ENCODE peak calls at places on chromosomes 3 and 15, in seven cellular contexts. M, Z, B, J, H, K and Q are unnamed samples.

GRCh38 chr15:87207251-87207650 is 1049.3 kb downstream of the NTRK3 start:
- DNase-seq in M (no peak), Z (no peak), B (no peak), J (no peak), H (no peak), K (no peak), Q (no peak)

GRCh38 chr15:99982662-99983061 is 249.4 kb upstream of the LYSMD4 start:
- DNase-seq in M (no peak), Z (no peak), B (no peak), J (no peak), H (no peak), K (no peak), Q (no peak)

GRCh38 chr3:121747976-121748375 is 1.6 kb downstream of the GOLGB1 start:
- DNase-seq in M (no peak), Z (no peak), B (no peak), J (no peak), H (no peak), K (no peak), Q (no peak)

GRCh38 chr3:195059471-195060216 is 211.3 kb downstream of the XXYLT1 start:
- DNase-seq in M (no peak), Z (no peak), B (no peak), J (no peak), H (no peak), K (no peak), Q (no peak)

GRCh38 chr3:63473641-63474166 is 178.8 kb upstream of the SNTN start:
- DNase-seq in M (no peak), Z (no peak), B (no peak), J (no peak), H (no peak), K (no peak), Q (no peak)

GRCh38 chr3:71078199-71078598 is 505.3 kb downstream of the FOXP1 start:
- DNase-seq in M (no peak), Z (no peak), B (no peak), J (no peak), H (no peak), K (no peak), Q (no peak)

GRCh38 chr15:45637552-45638033 is 2.8 kb downstream of the SQOR start:
- DNase-seq in M (peak; percentile 76), Z (peak; percentile 26), B (no peak), J (no peak), H (peak; percentile 47), K (peak; percentile 59), Q (no peak)

GRCh38 chr15:28125673-28126651 is 26.8 kb upstream of the OCA2 start:
- DNase-seq in M (no peak), Z (no peak), B (peak; percentile 78), J (no peak), H (no peak), K (no peak), Q (no peak)

GRCh38 chr3:19348929-19349564 is 200.7 kb downstream of the KCNH8 start:
- DNase-seq in M (no peak), Z (no peak), B (peak; percentile 48), J (peak; percentile 14), H (no peak), K (no peak), Q (peak; percentile 11)

GRCh38 chr3:107111889-107112288 is 265.4 kb upstream of the CCDC54 start:
- DNase-seq in M (no peak), Z (no peak), B (no peak), J (no peak), H (no peak), K (no peak), Q (no peak)

GRCh38 chr15:56805466-56806146 is 72.3 kb upstream of the ZNF280D start:
- DNase-seq in M (no peak), Z (no peak), B (no peak), J (peak; percentile 54), H (no peak), K (no peak), Q (no peak)

GRCh38 chr15:68524753-68525584 is 53.8 kb upstream of the CORO2B start:
- DNase-seq in M (no peak), Z (no peak), B (no peak), J (no peak), H (no peak), K (no peak), Q (no peak)

GRCh38 chr3:154122912-154123559 is 1.8 kb downstream of the ARHGEF26 start:
- DNase-seq in M (no peak), Z (no peak), B (no peak), J (no peak), H (no peak), K (no peak), Q (no peak)

GRCh38 chr3:146133436-146133835 is 27.5 kb downstream of the PLOD2 start:
- DNase-seq in M (no peak), Z (no peak), B (no peak), J (no peak), H (no peak), K (no peak), Q (no peak)

GRCh38 chr3:143895805-143896204 is 47.5 kb upstream of the SLC9A9 start:
- DNase-seq in M (no peak), Z (no peak), B (no peak), J (no peak), H (no peak), K (no peak), Q (no peak)

GRCh38 chr15:98955331-98955730 is 52.3 kb downstream of the PGPEP1L start:
- DNase-seq in M (no peak), Z (no peak), B (no peak), J (no peak), H (no peak), K (peak; percentile 65), Q (no peak)

GRCh38 chr3:101340591-101340990 is 20.2 kb upstream of the IMPG2 start:
- DNase-seq in M (no peak), Z (no peak), B (no peak), J (no peak), H (no peak), K (no peak), Q (no peak)

DNA sequence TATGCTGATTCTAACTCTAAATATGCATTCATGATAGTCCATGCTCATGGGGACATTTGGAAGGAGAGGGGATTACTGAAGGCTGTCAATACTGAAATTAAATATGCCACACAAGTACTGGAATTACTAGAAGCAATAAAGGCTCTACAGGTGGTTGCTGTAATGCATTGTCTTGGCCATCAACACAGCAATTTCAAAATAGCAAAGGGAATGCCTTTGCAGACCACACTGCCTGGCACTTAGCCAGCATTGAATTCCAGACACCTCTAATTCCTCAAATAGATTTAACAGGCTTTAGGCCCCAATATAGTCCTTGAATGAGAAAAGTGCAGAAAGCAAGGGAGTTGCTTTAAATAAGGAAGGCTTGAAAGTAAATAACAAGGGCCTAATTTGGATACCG is 115.8 kb upstream of the PLCL2 start:
- DNase-seq in M (no peak), Z (no peak), B (peak; percentile 20), J (no peak), H (no peak), K (no peak), Q (no peak)
- TF ChIP-seq CTCF in M (no peak), Z (no peak), B (no peak), J (no peak), H (no peak), K (no peak), Q (no peak)

DNA sequence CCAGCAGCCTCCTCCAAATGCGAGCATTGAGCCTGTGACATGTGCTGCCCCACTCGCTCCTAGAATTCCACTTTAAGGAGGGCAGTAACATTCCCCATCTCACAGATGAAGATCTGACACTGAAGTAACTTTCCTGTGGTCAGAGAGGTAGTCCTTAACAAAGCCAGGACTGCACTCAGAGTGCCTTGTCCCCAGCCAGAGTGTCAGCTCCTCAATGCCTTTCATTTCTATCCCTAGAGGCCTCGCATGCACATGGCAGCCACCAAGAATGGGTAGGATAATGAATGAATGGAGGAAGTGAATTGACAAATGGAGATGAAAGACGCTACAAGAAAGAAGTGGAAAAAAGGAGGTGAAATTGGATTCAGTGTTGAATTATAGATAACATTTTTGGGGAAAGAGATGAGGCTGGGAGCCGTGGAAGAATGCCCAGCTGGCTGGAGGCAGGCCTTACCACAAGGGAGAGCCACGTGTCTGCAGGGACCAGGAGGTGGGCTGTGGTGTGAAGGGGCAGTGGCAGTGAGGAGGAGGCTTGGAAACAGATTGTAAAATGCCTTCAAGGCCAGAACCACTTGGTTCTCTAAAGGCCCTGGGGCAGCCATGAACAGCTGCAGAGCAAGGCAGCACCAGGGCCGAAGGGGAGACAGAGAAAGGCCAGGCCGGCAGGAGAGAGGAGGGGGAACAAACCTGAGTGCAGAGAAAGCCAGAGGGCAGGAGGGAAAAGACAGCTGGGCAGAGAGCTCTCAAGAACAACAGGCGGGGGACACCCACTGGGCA is 10.4 kb downstream of the CFAP92 start:
- DNase-seq in M (no peak), Z (no peak), B (peak; percentile 41), J (no peak), H (no peak), K (no peak), Q (no peak)
- TF ChIP-seq CTCF in M (no peak), Z (no peak), B (peak; percentile 5), J (no peak), H (no peak), K (no peak), Q (no peak)

DNA sequence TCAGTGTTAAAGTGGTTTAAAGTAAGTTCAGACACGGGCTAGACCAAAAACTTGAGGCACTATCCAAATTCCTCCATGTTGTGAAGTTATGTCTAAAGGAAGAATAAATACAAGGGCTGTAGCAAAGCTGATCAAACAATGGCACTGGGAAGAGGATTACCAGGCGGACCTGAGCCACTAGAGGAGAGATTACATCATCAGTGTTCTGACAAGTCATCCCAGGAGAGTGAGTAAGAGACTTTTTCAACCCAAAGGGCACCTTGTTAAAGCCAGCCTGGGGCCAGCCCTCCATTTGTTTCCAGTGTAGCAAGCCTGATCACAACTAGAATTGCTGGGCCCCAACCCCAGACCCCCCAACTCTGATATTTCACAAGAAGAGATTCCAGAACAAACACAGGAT is 166.9 kb downstream of the DCLK3 start:
- DNase-seq in M (no peak), Z (no peak), B (peak; percentile 17), J (no peak), H (no peak), K (no peak), Q (no peak)
- TF ChIP-seq CTCF in M (no peak), Z (no peak), B (no peak), J (no peak), H (no peak), K (no peak), Q (no peak)

GRCh38 chr15:61115241-61115640 is 113.9 kb downstream of the RORA start:
- DNase-seq in M (no peak), Z (no peak), B (no peak), J (no peak), H (no peak), K (no peak), Q (no peak)

GRCh38 chr15:61119556-61119955 is 109.5 kb downstream of the RORA start:
- DNase-seq in M (no peak), Z (no peak), B (no peak), J (no peak), H (no peak), K (no peak), Q (no peak)

GRCh38 chr15:61115679-61116078 is 113.4 kb downstream of the RORA start:
- DNase-seq in M (no peak), Z (no peak), B (no peak), J (no peak), H (no peak), K (no peak), Q (no peak)

GRCh38 chr15:61116830-61117229 is 112.3 kb downstream of the RORA start:
- DNase-seq in M (no peak), Z (no peak), B (peak; percentile 33), J (no peak), H (no peak), K (no peak), Q (no peak)

DNA sequence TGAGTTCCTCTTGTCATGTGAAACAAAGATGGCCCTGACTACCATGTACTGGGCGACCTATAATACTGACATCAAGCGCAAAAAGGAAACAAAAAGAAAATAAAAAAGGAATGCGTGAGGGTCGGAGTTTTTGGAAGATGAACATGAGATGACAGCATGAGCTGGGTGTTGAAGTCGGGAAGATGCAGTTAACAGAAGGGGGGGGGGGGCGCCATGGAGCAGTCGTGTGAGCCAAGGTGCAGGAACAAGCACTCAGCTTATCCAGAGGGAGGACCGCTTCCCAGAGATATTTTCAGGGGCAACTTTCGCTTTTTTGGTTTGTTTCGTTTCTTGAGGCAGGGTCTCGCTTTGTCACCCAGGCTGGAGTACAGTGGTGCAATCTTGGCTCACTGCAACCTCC is 110.2 kb downstream of the RORA start:
- DNase-seq in M (no peak), Z (no peak), B (peak; percentile 37), J (no peak), H (no peak), K (no peak), Q (no peak)
- TF ChIP-seq CTCF in M (no peak), Z (no peak), B (peak; percentile 54), J (peak; percentile 60), H (no peak), K (no peak), Q (no peak)